ENCODE peak calls at places on chromosomes 7 and 10, in four cellular contexts. S is astrocyte of the cerebellum, C is cardiac muscle cell, N is epithelial cell of esophagus. Z is an unnamed sample.

GRCh38 chr7:157890921-157891401 is 554.2 kb downstream of the DNAJB6 start:
- DNase-seq in S (no peak), C (no peak), N (no peak), Z (no peak)

GRCh38 chr7:92461027-92462003 is 14.0 kb downstream of the GATAD1 start:
- DNase-seq in S (peak), C (peak), N (peak), Z (no peak)

GRCh38 chr10:97781541-97782331 is 9.9 kb upstream of the SFRP5 start:
- DNase-seq in S (no peak), N (no peak), C (no peak), Z (no peak)

GRCh38 chr7:53350241-53350640 is 314.8 kb downstream of the POM121L12 start:
- DNase-seq in C (peak), S (no peak), N (peak), Z (no peak)

GRCh38 chr10:57741751-57742150 is 525.9 kb downstream of the IPMK start:
- DNase-seq in C (no peak), N (no peak), S (no peak), Z (no peak)

GRCh38 chr7:36315309-36315948 is 74.2 kb upstream of the ANLN start:
- DNase-seq in N (no peak), C (no peak), S (no peak), Z (no peak)

GRCh38 chr10:58435297-58435696 is 50.1 kb downstream of the TFAM start:
- DNase-seq in S (peak), C (peak), N (peak), Z (peak)

GRCh38 chr10:35090162-35090954 is at the start of gene CUL2:
- DNase-seq in S (peak), C (peak), N (peak), Z (peak)

GRCh38 chr7:28853150-28853549 is 105.0 kb downstream of the TRIL start:
- DNase-seq in C (no peak), S (no peak), N (no peak), Z (peak)

GRCh38 chr7:83677180-83677866 is 28.4 kb upstream of the SEMA3E start:
- DNase-seq in C (no peak), S (peak), N (peak), Z (peak)

GRCh38 chr7:5424689-5425506 is 1.3 kb upstream of the TNRC18 start:
- DNase-seq in N (no peak), C (peak), S (no peak), Z (no peak)
- TF ChIP-seq CTCF in N (no peak), C (no peak), S (no peak), Z (no peak)

DNA sequence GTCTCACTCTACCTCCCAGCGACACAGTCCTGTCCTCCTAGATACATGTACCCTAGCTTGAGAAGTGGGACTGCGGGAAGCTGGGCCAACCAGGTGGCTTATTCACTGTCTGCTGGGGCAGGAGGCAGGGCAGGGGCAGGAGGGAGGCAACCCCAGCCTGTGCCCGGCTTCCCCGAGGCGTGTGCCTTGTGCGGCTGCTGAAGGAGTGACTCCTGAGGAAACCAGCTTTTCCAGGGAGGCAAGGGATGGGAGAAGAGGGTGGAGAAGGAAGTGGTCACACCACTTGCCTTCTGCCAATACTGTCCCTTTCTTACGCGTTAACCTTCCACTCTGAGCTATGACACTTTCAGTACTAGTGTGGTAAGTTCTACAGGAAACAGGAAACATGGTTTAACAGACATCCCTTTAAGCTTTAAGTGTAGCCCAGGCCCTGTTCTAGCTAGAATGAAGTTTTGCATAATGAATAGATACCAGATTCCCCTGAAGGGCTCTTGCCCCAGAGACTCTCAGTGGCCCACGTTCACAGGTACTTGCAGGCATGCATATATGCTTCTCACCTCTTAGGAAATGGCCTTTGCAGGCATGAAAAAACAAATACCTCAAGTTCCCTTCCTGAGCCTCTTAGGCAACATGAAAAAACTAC is 40.6 kb downstream of the SYPL1 start:
- DNase-seq in N (peak), S (no peak), C (no peak), Z (no peak)
- H3K4me3 ChIP-seq in N (no peak), S (no peak), C (no peak), Z (no peak)

DNA sequence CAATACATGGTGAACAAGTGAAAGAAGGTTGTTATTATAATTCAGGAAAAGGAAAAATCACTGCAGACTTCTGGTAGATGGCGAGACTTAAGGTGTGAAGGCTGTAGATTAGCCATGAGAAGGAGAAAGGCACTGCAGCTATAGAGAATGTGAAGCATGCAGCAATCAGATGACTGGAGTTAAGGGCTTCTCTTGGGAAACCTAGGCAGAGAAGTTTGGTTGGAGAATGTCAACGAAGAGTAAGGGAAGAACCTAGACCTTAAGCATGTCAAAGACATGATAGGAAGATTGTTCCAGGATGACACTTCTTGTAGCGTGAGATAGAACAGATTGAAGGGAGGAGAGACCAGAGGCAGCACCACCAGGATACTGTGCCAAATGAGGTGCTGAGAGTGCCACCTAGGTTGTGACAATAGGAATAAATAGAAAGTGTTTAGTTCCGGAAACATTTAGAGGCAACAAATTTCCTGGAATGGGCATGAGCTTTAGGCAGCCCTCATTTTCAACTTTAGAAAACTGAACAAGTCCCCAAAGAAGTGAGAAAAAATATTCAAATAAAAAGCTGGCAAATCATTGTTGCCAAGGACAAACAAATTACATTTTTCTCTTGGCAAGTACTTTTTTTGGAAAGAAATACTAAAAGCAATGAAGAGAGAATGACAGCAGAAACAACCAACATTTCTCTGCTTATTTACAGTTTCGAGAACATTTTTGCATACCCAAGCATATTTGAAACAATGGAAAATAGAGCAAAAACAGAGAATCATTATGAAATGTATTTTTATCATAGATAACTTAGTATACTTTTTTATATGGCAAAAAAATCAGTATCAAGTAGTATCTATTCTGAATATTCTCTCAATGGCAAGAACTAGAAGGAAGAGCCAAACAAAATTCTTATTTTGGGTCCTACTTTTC is 4.9 kb downstream of the LRRC17 start:
- DNase-seq in C (peak), N (no peak), S (no peak), Z (no peak)
- TF ChIP-seq CTCF in C (no peak), N (no peak), S (no peak), Z (no peak)

GRCh38 chr10:116848032-116848911 is 1.0 kb upstream of the ENO4 start:
- DNase-seq in S (no peak), N (peak), C (no peak), Z (no peak)

GRCh38 chr10:116849271-116850057 is at the start of gene ENO4:
- DNase-seq in C (peak), N (peak), S (peak), Z (peak)

GRCh38 chr10:116852246-116852645 is 2.9 kb downstream of the ENO4 start:
- DNase-seq in C (no peak), N (no peak), S (no peak), Z (no peak)

GRCh38 chr10:116848912-116849270 is 408 bp upstream of the ENO4 start:
- DNase-seq in S (no peak), C (no peak), N (no peak), Z (no peak)

GRCh38 chr10:116850058-116850611 is 836 bp downstream of the ENO4 start:
- DNase-seq in N (no peak), S (no peak), C (no peak), Z (no peak)
- H3K4me3 ChIP-seq in N (peak), S (peak), C (peak), Z (peak)

GRCh38 chr10:19816420-19817250 is at the start of gene PLXDC2:
- DNase-seq in S (peak), N (peak), C (peak), Z (no peak)

GRCh38 chr10:19815478-19816419 is 483 bp upstream of the PLXDC2 start:
- DNase-seq in S (peak), N (peak), C (peak), Z (peak)

GRCh38 chr10:19815036-19815435 is 1.2 kb upstream of the PLXDC2 start:
- DNase-seq in S (no peak), C (no peak), N (no peak), Z (no peak)

GRCh38 chr10:19819419-19820033 is 3.3 kb downstream of the PLXDC2 start:
- DNase-seq in S (peak), N (peak), C (peak), Z (no peak)

GRCh38 chr10:19817251-19818046 is 1.2 kb downstream of the PLXDC2 start:
- DNase-seq in N (peak), C (peak), S (no peak), Z (no peak)
- TF ChIP-seq CTCF in N (peak), C (peak), S (peak), Z (peak)

DNA sequence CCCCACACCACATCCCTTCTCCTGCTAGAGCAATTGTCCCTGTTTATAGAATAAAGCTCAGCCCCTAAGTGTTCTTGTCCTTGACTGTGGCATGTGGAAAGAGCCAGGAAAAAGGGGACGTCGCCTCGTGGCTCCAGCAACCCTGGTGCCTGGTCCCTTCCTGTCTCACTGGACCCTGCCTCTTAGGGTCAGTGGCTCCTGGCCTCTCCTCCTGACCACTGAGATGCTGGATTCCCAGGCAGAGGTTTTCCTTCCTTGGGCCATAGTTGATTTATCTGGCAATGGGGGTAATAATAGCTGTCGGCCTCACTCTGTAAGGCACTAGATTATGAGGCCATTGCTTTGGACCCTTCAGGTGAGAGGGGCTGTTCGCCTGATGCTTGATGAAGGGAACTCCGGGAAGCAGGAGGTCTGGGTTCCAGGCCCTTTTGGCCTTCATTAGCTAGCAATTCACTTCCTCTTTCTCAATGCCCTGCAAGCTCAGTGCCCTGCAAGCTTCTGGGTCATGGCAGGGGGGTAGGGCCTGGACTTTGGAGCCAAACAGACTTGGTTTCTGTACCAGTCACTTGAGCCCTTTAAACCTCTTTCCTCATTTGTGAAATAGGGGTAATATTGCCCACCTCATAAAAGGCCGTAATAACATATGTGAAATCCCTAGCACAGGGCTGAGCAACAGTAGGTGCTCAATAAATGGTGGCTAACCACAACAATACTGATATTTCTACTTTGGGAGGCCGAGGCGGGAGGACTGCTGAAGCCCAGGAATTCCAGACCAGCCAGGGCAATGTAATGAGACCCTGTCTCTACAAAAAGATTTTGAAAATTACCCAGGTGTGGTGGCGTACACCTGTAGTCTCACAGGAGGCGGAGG is 1.1 kb downstream of the ASL start:
- DNase-seq in S (no peak), C (no peak), N (no peak), Z (no peak)
- H3K4me3 ChIP-seq in S (peak), C (peak), N (peak), Z (peak)

Z was measured in retinal pigment epithelial cell.